ENCODE peak calls at places on chromosome 11, in five cellular contexts. D is fibroblast of lung, O is cardiac fibroblast, K is foreskin fibroblast, U is fibroblast of the aortic adventitia. R is an unnamed sample.

GRCh38 chr11:76419896-76420295 is 24.9 kb upstream of the EMSY start:
- DNase-seq in D (no peak), O (peak; percentile 3), K (no peak), U (no peak), R (no peak)

GRCh38 chr11:134244593-134244992 is 8.6 kb downstream of the THYN1 start:
- DNase-seq in K (no peak), D (no peak), U (no peak), O (peak; percentile 45), R (no peak)

GRCh38 chr11:130383363-130384168 is 44.8 kb downstream of the ADAMTS8 start:
- DNase-seq in U (peak; percentile 65), K (peak; percentile 35), D (peak; percentile 100), O (peak; percentile 67), R (peak; percentile 100)

GRCh38 chr11:74288161-74288560 is 23.3 kb downstream of the P4HA3 start:
- DNase-seq in U (peak; percentile 99), O (peak; percentile 97), D (peak; percentile 98), K (peak; percentile 92), R (peak; percentile 76)

GRCh38 chr11:21774212-21774611 is 418.7 kb upstream of the ANO5 start:
- DNase-seq in D (peak; percentile 4), U (no peak), K (no peak), O (no peak), R (no peak)

GRCh38 chr11:96254087-96254486 is 88.9 kb downstream of the MAML2 start:
- DNase-seq in D (peak; percentile 90), U (no peak), K (peak; percentile 56), O (peak; percentile 92), R (peak; percentile 29)

GRCh38 chr11:129618046-129618569 is 197.5 kb upstream of the TMEM45B start:
- DNase-seq in K (no peak), U (no peak), O (no peak), D (no peak), R (no peak)

GRCh38 chr11:89381094-89381493 is 110.1 kb downstream of the NOX4 start:
- DNase-seq in D (peak; percentile 99), U (peak; percentile 95), O (peak; percentile 91), K (peak; percentile 93), R (peak; percentile 87)

GRCh38 chr11:80146231-80146630 is 705.4 kb upstream of the TENM4 start:
- DNase-seq in O (no peak), K (no peak), U (no peak), D (peak; percentile 32), R (no peak)

GRCh38 chr11:59199546-59200420 is 12.9 kb downstream of the MPEG1 start:
- DNase-seq in D (no peak), K (no peak), O (no peak), U (no peak), R (no peak)

GRCh38 chr11:125378596-125378995 is 117.5 kb downstream of the FEZ1 start:
- DNase-seq in K (no peak), D (no peak), U (no peak), O (no peak), R (no peak)

GRCh38 chr11:74004694-74005615 is 3.9 kb downstream of the UCP3 start:
- DNase-seq in K (no peak), D (no peak), U (no peak), O (no peak), R (no peak)

GRCh38 chr11:60870276-60870675 is 2.9 kb downstream of the ZP1 start:
- DNase-seq in O (no peak), K (no peak), U (no peak), D (no peak), R (no peak)

GRCh38 chr11:117281159-117281558 is 10.0 kb upstream of the BACE1-AS start:
- DNase-seq in K (peak; percentile 94), O (peak; percentile 97), D (peak; percentile 99), U (peak; percentile 99), R (peak; percentile 91)

GRCh38 chr11:4181780-4182721 is 87.5 kb downstream of the RRM1 start:
- DNase-seq in D (peak; percentile 37), O (peak; percentile 67), U (peak; percentile 50), K (peak; percentile 44), R (no peak)

GRCh38 chr11:1760351-1761109 is 3.2 kb downstream of the CTSD start:
- DNase-seq in O (peak; percentile 75), D (peak; percentile 54), U (no peak), K (peak; percentile 66), R (no peak)

GRCh38 chr11:72038491-72038890 is 39.8 kb downstream of the IL18BP start:
- DNase-seq in O (peak; percentile 82), U (peak; percentile 81), K (peak; percentile 83), D (peak; percentile 75), R (no peak)

GRCh38 chr11:120471131-120471530 is 40.4 kb upstream of the GRIK4 start:
- DNase-seq in O (peak; percentile 40), K (peak; percentile 58), D (peak; percentile 89), U (peak; percentile 65), R (peak; percentile 74)

GRCh38 chr11:119594639-119595249 is 134.3 kb downstream of the NECTIN1 start:
- DNase-seq in D (peak; percentile 93), U (peak; percentile 90), O (peak; percentile 66), K (peak; percentile 82), R (no peak)

GRCh38 chr11:93652161-93652597 is 9.3 kb upstream of the CEP295 start:
- DNase-seq in D (peak; percentile 15), O (peak; percentile 63), K (peak; percentile 14), U (peak; percentile 67), R (no peak)

GRCh38 chr11:88345408-88345807 is 7.9 kb upstream of the CTSC start:
- DNase-seq in O (peak; percentile 36), K (no peak), D (peak; percentile 75), U (no peak), R (no peak)

GRCh38 chr11:134838708-134839107 is 426.7 kb upstream of the B3GAT1 start:
- DNase-seq in O (no peak), U (no peak), D (no peak), K (no peak), R (no peak)

GRCh38 chr11:65884716-65885092 is 3.6 kb downstream of the FIBP start:
- DNase-seq in K (peak; percentile 62), U (peak; percentile 73), O (peak; percentile 84), D (peak; percentile 61), R (no peak)

GRCh38 chr11:118076754-118077281 is at the start of gene TMPRSS4:
- DNase-seq in D (no peak), K (no peak), O (no peak), U (no peak), R (no peak)

GRCh38 chr11:95138448-95138847 is 48.8 kb downstream of the ENDOD1 start:
- DNase-seq in O (no peak), K (peak; percentile 20), D (no peak), U (peak; percentile 47), R (no peak)
- TF ChIP-seq CTCF in O (peak; percentile 27), K (peak; percentile 4), D (no peak), U (peak; percentile 41), R (peak; percentile 31)

DNA sequence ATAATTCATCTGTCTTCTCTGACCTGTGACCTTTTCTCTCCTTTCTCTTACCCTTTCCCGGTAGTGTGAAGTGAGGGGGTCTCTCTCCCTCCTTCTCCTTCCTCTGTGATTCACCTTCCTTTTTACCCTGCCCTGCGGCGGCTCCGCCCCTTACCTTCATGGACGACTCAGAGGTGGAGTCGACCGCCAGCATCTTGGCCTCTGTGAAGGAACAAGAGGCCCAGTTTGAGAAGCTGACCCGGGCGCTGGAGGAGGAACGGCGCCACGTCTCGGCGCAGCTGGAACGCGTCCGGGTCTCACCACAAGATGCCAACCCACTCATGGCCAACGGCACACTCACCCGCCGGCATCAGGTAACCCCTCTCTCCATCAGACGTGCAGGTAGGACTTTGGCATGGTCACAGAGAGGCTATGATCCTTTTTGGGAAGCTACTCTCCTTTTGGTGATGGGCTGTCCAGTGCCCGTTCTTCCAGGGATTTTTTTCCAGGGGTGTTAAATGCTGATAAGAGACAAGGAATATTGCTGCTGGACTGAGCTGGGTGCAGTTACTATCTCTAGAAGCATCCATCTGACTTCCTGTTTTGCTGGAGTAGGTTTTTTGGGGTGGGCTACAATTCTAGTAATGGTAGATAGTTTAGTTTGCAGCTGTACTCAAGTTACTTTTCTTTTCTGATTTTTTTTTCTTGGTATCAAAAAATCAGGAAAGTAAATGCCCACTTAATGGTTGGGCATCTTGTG is 29.9 kb downstream of the CTNND1 start:
- DNase-seq in O (no peak), U (no peak), K (no peak), D (no peak), R (no peak)
- H3K4me3 ChIP-seq in O (no peak overlapping the region), U (no peak overlapping the region), K (no peak overlapping the region), D (no peak overlapping the region), R (no peak overlapping the region)

GRCh38 chr11:11621881-11622706 is at the start of gene GALNT18:
- DNase-seq in U (peak; percentile 81), O (peak; percentile 94), D (peak; percentile 93), K (peak; percentile 93), R (peak; percentile 74)
- TF ChIP-seq CTCF in U (peak; percentile 20), O (no peak), D (peak; percentile 17), K (peak; percentile 26), R (peak; percentile 42)

DNA sequence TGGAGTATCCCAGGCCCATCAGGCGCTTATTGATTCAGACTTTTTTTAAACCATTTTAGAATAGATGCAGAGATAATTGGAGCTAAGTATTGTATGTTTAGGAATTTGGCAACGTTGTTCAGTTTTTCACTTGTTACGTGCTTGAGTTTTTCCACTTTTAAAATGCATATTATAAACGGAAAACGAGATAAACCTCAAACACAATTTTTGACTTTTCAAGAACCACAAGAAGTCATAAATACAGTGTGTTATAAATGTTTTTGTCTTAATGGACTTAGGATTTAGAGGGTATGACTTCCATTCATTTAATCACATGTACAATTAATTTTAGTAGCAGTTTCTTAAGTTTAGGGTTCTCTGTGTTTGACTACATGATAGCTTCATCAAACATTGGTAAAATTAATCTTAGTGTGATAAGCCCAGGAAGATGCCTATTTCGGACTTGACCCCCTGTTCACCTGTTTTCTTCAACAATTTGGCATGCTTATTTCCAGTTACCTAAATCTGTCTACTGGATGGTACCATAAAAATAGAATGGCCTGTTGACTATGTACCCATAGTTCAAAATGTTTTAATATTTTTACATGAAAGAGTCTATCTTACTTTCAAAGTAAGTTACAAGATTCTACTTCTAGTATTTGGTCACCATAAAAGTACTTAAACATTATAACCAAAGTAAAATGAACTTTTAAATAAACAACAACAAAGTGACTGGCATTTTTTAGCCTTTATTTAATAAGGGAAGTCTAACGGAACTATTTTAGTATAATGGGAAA is 1.3 kb downstream of the ZC3H12C start:
- DNase-seq in D (no peak), O (no peak), K (no peak), U (no peak), R (no peak)
- H3K4me3 ChIP-seq in D (peak overlapping the region; percentile 87), O (peak overlapping the region; percentile 71), K (peak overlapping the region; percentile 78), U (peak overlapping the region; percentile 73), R (peak overlapping the region; percentile 69)

DNA sequence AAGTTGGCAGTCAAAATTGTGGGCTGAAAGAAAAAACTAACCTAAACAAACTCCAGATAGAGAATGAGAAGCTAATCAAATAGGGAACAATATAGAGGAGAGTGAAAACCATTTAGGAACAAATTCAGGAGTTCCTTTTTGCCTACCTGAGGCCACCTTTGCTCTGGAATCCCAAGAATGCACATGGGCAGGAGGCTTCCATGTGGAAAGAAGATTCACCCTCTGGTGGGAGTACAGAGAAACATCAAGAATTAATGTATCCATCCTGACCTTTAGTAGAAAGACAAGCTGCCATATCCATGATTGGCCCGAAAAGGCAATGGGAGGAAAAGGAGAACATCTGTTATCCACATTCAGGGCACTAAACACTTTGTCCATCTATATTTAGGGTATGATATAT is 35.0 kb upstream of the MRGPRX1 start:
- DNase-seq in D (no peak), O (no peak), U (no peak), K (no peak), R (no peak)
- TF ChIP-seq CTCF in D (no peak), O (no peak), U (no peak), K (no peak), R (no peak)

GRCh38 chr11:26227311-26227710 is 104.6 kb upstream of the ANO3 start:
- DNase-seq in O (peak; percentile 87), K (peak; percentile 85), D (peak; percentile 79), U (peak; percentile 92), R (peak; percentile 58)
- H3K4me3 ChIP-seq in O (no peak overlapping the region), K (no peak overlapping the region), D (peak overlapping the region; percentile 21), U (no peak overlapping the region), R (no peak overlapping the region)

GRCh38 chr11:103464420-103464819 is 355.2 kb downstream of the DYNC2H1 start:
- DNase-seq in D (no peak), O (no peak), U (no peak), K (no peak), R (no peak)
- TF ChIP-seq CTCF in D (no peak), O (no peak), U (no peak), K (no peak), R (no peak)

R was measured in astrocyte of the cerebellum.